ENCODE peak calls at places on chromosomes 11 and 22, in seven cellular contexts. D is neural progenitor cell, W is fibroblast of lung, R is K562, A is SK-N-SH, Y is HCT116, I is keratinocyte. L is an unnamed sample.

GRCh38 chr11:32935462-32936029 is 42.9 kb downstream of the QSER1 start:
- DNase-seq in D (no peak), W (no peak), R (no peak), A (no peak), Y (no peak), I (no peak), L (no peak)

GRCh38 chr11:69942333-69942820 is 123.2 kb upstream of the FGF3 start:
- DNase-seq in D (no peak), W (no peak), R (no peak), A (no peak), Y (no peak), I (no peak), L (no peak)

GRCh38 chr11:125166903-125167291 is 2.3 kb downstream of the PKNOX2 start:
- DNase-seq in D (no peak), W (no peak), R (no peak), A (no peak), Y (no peak), I (no peak), L (no peak)

GRCh38 chr11:117316197-117316961 is at the start of gene BACE1:
- DNase-seq in D (peak; percentile 96), W (peak; percentile 84), R (no peak), A (peak; percentile 96), Y (peak; percentile 71), I (peak; percentile 17), L (no peak)

GRCh38 chr11:66467034-66467659 is 442 bp downstream of the PELI3 start:
- DNase-seq in D (peak; percentile 74), W (peak; percentile 27), R (no peak), A (no peak), Y (no peak), I (no peak), L (peak; percentile 29)

GRCh38 chr22:27252282-27253049 is 549.1 kb downstream of the MN1 start:
- DNase-seq in D (no peak), W (peak; percentile 95), R (no peak), A (no peak), Y (no peak), I (no peak), L (no peak)

GRCh38 chr11:11149671-11150459 is 203.2 kb downstream of the CSNK2A3 start:
- DNase-seq in D (no peak), W (no peak), R (no peak), A (no peak), Y (no peak), I (no peak), L (peak; percentile 94)

GRCh38 chr11:113382121-113382520 is 5.5 kb upstream of the ANKK1 start:
- DNase-seq in D (no peak), W (no peak), R (no peak), A (no peak), Y (no peak), I (no peak), L (no peak)

GRCh38 chr11:85947431-85948272 is 92.5 kb downstream of the CCDC83 start:
- DNase-seq in D (no peak), W (peak; percentile 80), R (no peak), A (no peak), Y (no peak), I (no peak), L (peak; percentile 70)

GRCh38 chr11:69915501-69916250 is 96.5 kb upstream of the FGF3 start:
- DNase-seq in D (peak; percentile 90), W (peak; percentile 55), R (peak; percentile 82), A (peak; percentile 87), Y (peak; percentile 60), I (no peak), L (peak; percentile 43)

GRCh38 chr22:47062126-47062525 is 299.7 kb downstream of the TBC1D22A start:
- DNase-seq in D (no peak), W (no peak), R (no peak), A (no peak), Y (no peak), I (no peak), L (no peak)

GRCh38 chr11:134063991-134064747 is 4.7 kb upstream of the JAM3 start:
- DNase-seq in D (no peak), W (no peak), R (no peak), A (no peak), Y (no peak), I (no peak), L (no peak)

GRCh38 chr11:46122955-46123354 is 1.7 kb upstream of the PHF21A start:
- DNase-seq in D (no peak), W (peak; percentile 68), R (no peak), A (no peak), Y (no peak), I (no peak), L (no peak)

GRCh38 chr22:30636226-30637077 is 871 bp downstream of the SLC35E4 start:
- DNase-seq in D (peak; percentile 14), W (peak; percentile 17), R (peak; percentile 3), A (peak; percentile 60), Y (no peak), I (no peak), L (no peak)

GRCh38 chr22:36991220-36991619 is 28.0 kb downstream of the TST start:
- DNase-seq in D (no peak), W (no peak), R (no peak), A (no peak), Y (no peak), I (no peak), L (no peak)

GRCh38 chr22:35418088-35418487 is 18.1 kb downstream of the MCM5 start:
- DNase-seq in D (no peak), W (no peak), R (no peak), A (no peak), Y (no peak), I (no peak), L (no peak)

GRCh38 chr22:17912942-17913704 is 111.2 kb downstream of the MICAL3 start:
- DNase-seq in D (no peak), W (no peak), R (no peak), A (no peak), Y (no peak), I (no peak), L (no peak)

GRCh38 chr11:115665345-115665901 is 161.2 kb upstream of the CADM1 start:
- DNase-seq in D (peak; percentile 82), W (no peak), R (no peak), A (no peak), Y (no peak), I (no peak), L (no peak)

GRCh38 chr11:37320921-37321320 is 722.9 kb upstream of the RAG2 start:
- DNase-seq in D (no peak), W (peak; percentile 12), R (no peak), A (no peak), Y (no peak), I (no peak), L (no peak)

GRCh38 chr22:28247667-28248363 is 328.8 kb upstream of the PITPNB start:
- DNase-seq in D (peak; percentile 33), W (peak; percentile 50), R (peak; percentile 16), A (peak; percentile 46), Y (no peak), I (no peak), L (no peak)

GRCh38 chr22:22061085-22062077 is 78.8 kb upstream of the TOP3B start:
- DNase-seq in D (no peak), W (no peak), R (no peak), A (no peak), Y (peak; percentile 8), I (no peak), L (no peak)

GRCh38 chr11:122036493-122036892 is 79.5 kb downstream of the BLID start:
- DNase-seq in D (no peak), W (no peak), R (no peak), A (no peak), Y (no peak), I (no peak), L (no peak)
- H3K4me2 ChIP-seq in D (no peak overlapping the region), W (no peak overlapping the region), R (no peak overlapping the region), A (no peak overlapping the region), Y (no peak overlapping the region), I (no peak overlapping the region), L (no peak overlapping the region)

GRCh38 chr22:48182036-48182435 is 1419.6 kb downstream of the TBC1D22A start:
- DNase-seq in D (no peak), W (no peak), R (no peak), A (no peak), Y (no peak), I (no peak), L (no peak)
- H3K4me1 ChIP-seq in D (peaks cover 3% of the 10 kb centered on the region), W (no peaks in the 10 kb centered on the region), R (no peaks in the 10 kb centered on the region), A (no peaks in the 10 kb centered on the region), Y (no peaks in the 10 kb centered on the region), I (no peaks in the 10 kb centered on the region), L (no peaks in the 10 kb centered on the region)

GRCh38 chr22:39856588-39856987 is 37.0 kb downstream of the ENTHD1 start:
- DNase-seq in D (no peak), W (no peak), R (no peak), A (no peak), Y (no peak), I (no peak), L (no peak)

GRCh38 chr22:39859903-39860588 is 33.5 kb downstream of the ENTHD1 start:
- DNase-seq in D (no peak), W (no peak), R (no peak), A (no peak), Y (no peak), I (no peak), L (no peak)
- H3K4me2 ChIP-seq in D (no peak overlapping the region), W (no peak overlapping the region), R (no peak overlapping the region), A (no peak overlapping the region), Y (no peak overlapping the region), I (no peak overlapping the region), L (no peak overlapping the region)

GRCh38 chr11:13318498-13319295 is 41.1 kb downstream of the BMAL1 start:
- DNase-seq in D (no peak), W (no peak), R (no peak), A (no peak), Y (no peak), I (no peak), L (peak; percentile 40)
- H3K4me1 ChIP-seq in D (peaks cover 21% of the 10 kb centered on the region), W (peaks cover 15% of the 10 kb centered on the region), R (no peaks in the 10 kb centered on the region), A (peaks cover 6% of the 10 kb centered on the region), Y (no peaks in the 10 kb centered on the region), I (peaks cover 13% of the 10 kb centered on the region), L (peaks cover 7% of the 10 kb centered on the region)

GRCh38 chr11:123173856-123174186 is 21.2 kb downstream of the CLMP start:
- DNase-seq in D (no peak), W (no peak), R (no peak), A (no peak), Y (no peak), I (no peak), L (no peak)
- H3K4me2 ChIP-seq in D (no peak overlapping the region), W (no peak overlapping the region), R (no peak overlapping the region), A (peak overlapping the region; percentile 65), Y (no peak overlapping the region), I (peak overlapping the region; percentile 41), L (no peak overlapping the region)

GRCh38 chr11:44361883-44362282 is 51.9 kb upstream of the ALX4 start:
- DNase-seq in D (no peak), W (no peak), R (no peak), A (no peak), Y (no peak), I (no peak), L (no peak)
- H3K4me1 ChIP-seq in D (peaks cover 5% of the 10 kb centered on the region), W (no peaks in the 10 kb centered on the region), R (peaks cover 12% of the 10 kb centered on the region), A (no peaks in the 10 kb centered on the region), Y (no peaks in the 10 kb centered on the region), I (no peaks in the 10 kb centered on the region), L (peaks cover 8% of the 10 kb centered on the region)

L was measured in MM.1S.